ENCODE peak calls at places on chromosomes 2 and 18, in four cellular contexts. One of them, this sample, is unnamed.
A peak's percentile ranks its signal among the peaks of the same experiment; 100 is the strongest.

GRCh38 chr2:174158003-174158402 is 90.3 kb downstream of the OLA1 start:
- DNase-seq in upper lobe of right lung: no peak
- DNase-seq in ovary: no peak
- DNase-seq in left lung: no peak
- DNase-seq in this sample: no peak

GRCh38 chr18:22504665-22505064 is 87.0 kb upstream of the CTAGE1 start:
- DNase-seq in upper lobe of right lung: no peak
- DNase-seq in left lung: no peak
- DNase-seq in ovary: no peak
- DNase-seq in this sample: no peak

GRCh38 chr2:218432676-218433365 is 13.9 kb downstream of the VIL1 start:
- DNase-seq in left lung: no peak
- DNase-seq in ovary: no peak
- DNase-seq in upper lobe of right lung: peak; percentile 29
- DNase-seq in this sample: no peak

GRCh38 chr18:57422313-57422872 is 12.8 kb upstream of the ONECUT2 start:
- DNase-seq in left lung: no peak
- DNase-seq in ovary: no peak
- DNase-seq in upper lobe of right lung: no peak
- DNase-seq in this sample: no peak

GRCh38 chr2:108219688-108220087 is 20.1 kb upstream of the SULT1C3 start:
- DNase-seq in left lung: no peak
- DNase-seq in ovary: no peak
- DNase-seq in upper lobe of right lung: no peak
- DNase-seq in this sample: peak; percentile 62

GRCh38 chr2:200306969-200307811 is 697 bp downstream of the SPATS2L start:
- DNase-seq in left lung: peak; percentile 38
- DNase-seq in upper lobe of right lung: peak; percentile 81
- DNase-seq in ovary: peak; percentile 70
- DNase-seq in this sample: peak; percentile 20

GRCh38 chr18:32470136-32470712 is 458 bp downstream of the GAREM1 start:
- DNase-seq in left lung: no peak
- DNase-seq in upper lobe of right lung: peak; percentile 73
- DNase-seq in ovary: no peak
- DNase-seq in this sample: no peak

GRCh38 chr18:38023871-38024270 is 458.3 kb upstream of the CELF4 start:
- DNase-seq in ovary: no peak
- DNase-seq in left lung: no peak
- DNase-seq in upper lobe of right lung: no peak
- DNase-seq in this sample: no peak

GRCh38 chr2:164661349-164661748 is 40.1 kb upstream of the GRB14 start:
- DNase-seq in left lung: no peak
- DNase-seq in ovary: no peak
- DNase-seq in upper lobe of right lung: no peak
- DNase-seq in this sample: no peak

GRCh38 chr2:105584437-105585010 is 160.2 kb upstream of the NCK2 start:
- DNase-seq in left lung: no peak
- DNase-seq in ovary: no peak
- DNase-seq in upper lobe of right lung: no peak
- DNase-seq in this sample: no peak

GRCh38 chr2:58497189-58497588 is 256.1 kb upstream of the FANCL start:
- DNase-seq in left lung: no peak
- DNase-seq in upper lobe of right lung: no peak
- DNase-seq in ovary: no peak
- DNase-seq in this sample: no peak

GRCh38 chr18:78069784-78070664 is 820.4 kb downstream of the GALR1 start:
- DNase-seq in left lung: no peak
- DNase-seq in ovary: no peak
- DNase-seq in upper lobe of right lung: no peak
- DNase-seq in this sample: no peak

GRCh38 chr2:157890960-157891629 is 15.0 kb upstream of the ACVR1 start:
- DNase-seq in upper lobe of right lung: no peak
- DNase-seq in ovary: no peak
- DNase-seq in left lung: no peak
- DNase-seq in this sample: no peak

DNA sequence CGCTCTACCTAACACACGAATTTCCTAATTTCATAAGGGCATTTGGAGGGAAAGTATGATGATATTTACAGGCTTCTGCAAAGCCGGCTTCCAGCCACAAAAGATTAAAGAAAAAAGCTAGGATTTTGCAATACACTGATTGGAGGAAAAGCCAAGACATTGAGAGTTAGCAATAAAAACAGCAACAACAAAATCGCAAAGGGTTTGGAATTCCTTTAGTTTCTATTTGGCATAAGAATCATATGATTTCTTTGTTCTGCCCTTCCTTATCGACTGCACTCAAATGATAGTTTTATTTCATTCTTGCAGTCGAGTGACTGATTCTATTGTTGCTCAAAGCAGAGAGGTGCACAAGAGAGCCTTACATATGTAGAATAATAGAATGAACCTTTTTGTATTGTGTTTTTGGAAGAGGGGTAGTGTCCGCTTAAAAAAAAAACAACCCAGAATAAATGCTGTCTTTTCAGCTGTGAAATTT is 3.9 kb upstream of the ZNF532 start:
- DNase-seq in upper lobe of right lung: no peak
- DNase-seq in ovary: no peak
- DNase-seq in left lung: no peak
- DNase-seq in this sample: no peak
- H3K4me3 ChIP-seq in upper lobe of right lung: no peak overlapping the region
- H3K4me3 ChIP-seq in ovary: peak overlapping the region; percentile 1
- H3K4me3 ChIP-seq in left lung: no peak overlapping the region
- H3K4me3 ChIP-seq in this sample: no peak overlapping the region

GRCh38 chr2:241317391-241317790 is 1.7 kb downstream of the SEPTIN2 start:
- DNase-seq in upper lobe of right lung: no peak
- DNase-seq in left lung: no peak
- DNase-seq in ovary: no peak
- DNase-seq in this sample: no peak

GRCh38 chr2:241315183-241315878 is at the start of gene HDLBP:
- DNase-seq in left lung: peak; percentile 100
- DNase-seq in ovary: peak; percentile 100
- DNase-seq in upper lobe of right lung: peak; percentile 100
- DNase-seq in this sample: peak; percentile 100

GRCh38 chr2:241316825-241317224 is 1.1 kb downstream of the SEPTIN2 start:
- DNase-seq in upper lobe of right lung: no peak
- DNase-seq in ovary: no peak
- DNase-seq in left lung: no peak
- DNase-seq in this sample: no peak

GRCh38 chr2:241314933-241315182 is 614 bp downstream of the HDLBP start:
- DNase-seq in left lung: no peak
- DNase-seq in upper lobe of right lung: no peak
- DNase-seq in ovary: no peak
- DNase-seq in this sample: no peak

DNA sequence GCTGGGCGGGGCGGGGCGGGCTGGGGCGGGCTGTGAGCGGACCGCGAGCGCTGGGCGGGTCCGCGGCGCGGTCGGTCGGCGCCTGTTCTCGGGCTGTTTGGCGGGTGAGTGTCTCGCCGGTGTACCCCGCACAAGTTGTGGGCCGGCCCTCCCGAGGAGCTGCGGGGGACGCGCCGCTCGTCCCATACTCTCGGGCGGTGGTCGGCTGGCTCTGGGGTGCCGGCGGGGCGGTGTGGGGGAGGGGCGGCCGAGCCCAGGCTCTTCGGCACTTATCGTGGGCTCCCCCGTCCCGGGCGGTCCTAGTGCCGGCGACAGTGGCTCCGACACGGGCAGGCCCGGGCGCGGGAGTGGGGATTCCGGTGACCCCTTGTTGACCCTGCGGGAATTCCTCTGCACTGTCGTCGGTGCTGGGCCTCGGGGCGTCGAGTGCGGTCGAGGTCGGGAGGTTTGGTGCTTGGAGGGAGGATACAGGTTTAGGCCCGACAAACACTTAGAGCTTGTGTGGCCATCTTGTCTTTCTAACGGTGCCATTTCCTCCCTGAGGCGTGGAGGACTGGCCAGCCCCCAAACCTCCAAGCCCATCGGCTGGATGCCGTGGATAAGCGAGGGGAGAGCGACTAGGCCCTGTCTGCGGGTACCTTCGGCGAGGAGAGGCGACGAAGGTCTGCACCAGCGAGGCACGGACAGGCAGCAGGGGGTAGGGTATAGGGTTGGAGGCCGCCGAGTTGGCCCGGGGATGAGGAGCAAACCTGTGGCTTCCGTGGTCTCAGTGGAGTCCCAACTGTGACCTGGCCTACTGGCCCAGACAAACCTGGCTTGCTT is at the start of gene SEPTIN2:
- DNase-seq in left lung: peak; percentile 82
- DNase-seq in upper lobe of right lung: peak; percentile 93
- DNase-seq in ovary: no peak
- DNase-seq in this sample: no peak
- H3K4me1 ChIP-seq in left lung: peaks cover 36% of the 10 kb centered on the region
- H3K4me1 ChIP-seq in upper lobe of right lung: peaks cover 56% of the 10 kb centered on the region
- H3K4me1 ChIP-seq in ovary: peaks cover 18% of the 10 kb centered on the region
- H3K4me1 ChIP-seq in this sample: no peaks in the 10 kb centered on the region

GRCh38 chr18:9796933-9797549 is 88.7 kb upstream of the TXNDC2 start:
- DNase-seq in ovary: no peak
- DNase-seq in upper lobe of right lung: no peak
- DNase-seq in left lung: no peak
- DNase-seq in this sample: no peak
- TF ChIP-seq CTCF in ovary: no peak
- TF ChIP-seq CTCF in upper lobe of right lung: no peak
- TF ChIP-seq CTCF in left lung: no peak
- TF ChIP-seq CTCF in this sample: no peak

GRCh38 chr2:113167115-113167932 is 6.4 kb upstream of the PSD4 start:
- DNase-seq in ovary: peak; percentile 44
- DNase-seq in upper lobe of right lung: peak; percentile 78
- DNase-seq in left lung: peak; percentile 68
- DNase-seq in this sample: no peak
- H3K4me3 ChIP-seq in ovary: no peak overlapping the region
- H3K4me3 ChIP-seq in upper lobe of right lung: no peak overlapping the region
- H3K4me3 ChIP-seq in left lung: no peak overlapping the region
- H3K4me3 ChIP-seq in this sample: no peak overlapping the region

This sample was measured in Peyer's patch.